ENCODE peak calls at places on chromosomes 6 and 20, in five cellular contexts. B is CD8-positive, alpha-beta T cell; D is AG10803; S is lung; I is A549. Q is an unnamed sample.

GRCh38 chr6:105608711-105609374 is 206.0 kb upstream of the PREP start:
- DNase-seq in B (no peak), D (peak), S (no peak), I (peak), Q (peak)

GRCh38 chr6:153143200-153143599 is 12.1 kb upstream of the RGS17 start:
- DNase-seq in B (no peak), D (no peak), S (no peak), I (no peak), Q (no peak)

GRCh38 chr6:158028876-158029275 is 47.2 kb downstream of the SYNJ2 start:
- DNase-seq in B (no peak), D (no peak), S (no peak), I (no peak), Q (no peak)

GRCh38 chr6:388202-388903 is 3.2 kb upstream of the IRF4 start:
- DNase-seq in B (no peak), D (no peak), S (no peak), I (no peak), Q (no peak)

GRCh38 chr6:110342759-110343158 is 15.4 kb downstream of the METTL24 start:
- DNase-seq in B (no peak), D (no peak), S (no peak), I (no peak), Q (no peak)

GRCh38 chr20:23020230-23020629 is 14.9 kb upstream of the SSTR4 start:
- DNase-seq in B (no peak), D (no peak), S (no peak), I (no peak), Q (no peak)

GRCh38 chr20:49187330-49188100 is 619 bp downstream of the STAU1 start:
- DNase-seq in B (no peak), D (no peak), S (peak), I (no peak), Q (no peak)

GRCh38 chr6:166785131-166785530 is 158.1 kb upstream of the RPS6KA2 start:
- DNase-seq in B (no peak), D (no peak), S (no peak), I (no peak), Q (no peak)

GRCh38 chr20:9597547-9597946 is 83.2 kb downstream of the LAMP5 start:
- DNase-seq in B (no peak), D (no peak), S (no peak), I (no peak), Q (no peak)

GRCh38 chr6:123802697-123803455 is 789 bp upstream of the NKAIN2 start:
- DNase-seq in B (peak), D (peak), S (peak), I (peak), Q (peak)

GRCh38 chr6:72748759-72749158 is 126.9 kb downstream of the KCNQ5 start:
- DNase-seq in B (no peak), D (peak), S (no peak), I (no peak), Q (peak)

GRCh38 chr6:68086199-68086598 is 548.9 kb upstream of the ADGRB3 start:
- DNase-seq in B (no peak), D (no peak), S (no peak), I (no peak), Q (no peak)

GRCh38 chr6:36367743-36368142 is 19.7 kb downstream of the ETV7 start:
- DNase-seq in B (no peak), D (no peak), S (no peak), I (no peak), Q (no peak)

GRCh38 chr6:161890133-161890833 is 616.4 kb upstream of the AGPAT4 start:
- DNase-seq in B (no peak), D (no peak), S (no peak), I (no peak), Q (no peak)

GRCh38 chr20:1671891-1672669 is 14.5 kb upstream of the SIRPG start:
- DNase-seq in B (no peak), D (no peak), S (no peak), I (no peak), Q (no peak)

GRCh38 chr20:24339179-24339578 is 130.2 kb upstream of the SYNDIG1 start:
- DNase-seq in B (no peak), D (peak), S (no peak), I (no peak), Q (no peak)

GRCh38 chr20:59932616-59933295 is 681 bp downstream of the SYCP2 start:
- DNase-seq in B (no peak), D (no peak), S (no peak), I (no peak), Q (no peak)

GRCh38 chr20:56628015-56628872 is 862 bp upstream of the TFAP2C start:
- DNase-seq in B (no peak), D (no peak), S (no peak), I (peak), Q (no peak)

GRCh38 chr6:50958148-50958547 is 139.5 kb downstream of the TFAP2B start:
- DNase-seq in B (no peak), D (no peak), S (no peak), I (no peak), Q (no peak)

GRCh38 chr6:37882724-37883413 is 63.3 kb downstream of the ZFAND3 start:
- DNase-seq in B (no peak), D (peak), S (no peak), I (no peak), Q (peak)

GRCh38 chr6:156777866-156778614 is 862 bp downstream of the ARID1B start:
- DNase-seq in B (peak), D (peak), S (peak), I (peak), Q (no peak)

GRCh38 chr20:18223399-18223798 is 64.9 kb upstream of the ZNF133 start:
- DNase-seq in B (no peak), D (no peak), S (no peak), I (no peak), Q (no peak)

GRCh38 chr6:43954311-43955131 is 172.7 kb downstream of the MRPL14 start:
- DNase-seq in B (no peak), D (no peak), S (no peak), I (no peak), Q (no peak)

GRCh38 chr6:145034664-145035063 is 700.7 kb downstream of the EPM2A start:
- DNase-seq in B (no peak), D (peak), S (no peak), I (no peak), Q (no peak)

GRCh38 chr6:11050735-11051134 is 6.6 kb upstream of the ELOVL2 start:
- DNase-seq in B (no peak), D (no peak), S (no peak), I (no peak), Q (no peak)

GRCh38 chr6:156502969-156503504 is 274.1 kb upstream of the ARID1B start:
- DNase-seq in B (no peak), D (no peak), S (no peak), I (no peak), Q (no peak)

GRCh38 chr20:47031028-47031427 is 136.4 kb downstream of the EYA2 start:
- DNase-seq in B (no peak), D (no peak), S (no peak), I (no peak), Q (no peak)

GRCh38 chr6:160036790-160037206 is 67.9 kb downstream of the IGF2R start:
- DNase-seq in B (no peak), D (peak), S (peak), I (no peak), Q (no peak)

GRCh38 chr20:45181639-45182038 is 6.9 kb downstream of the PI3 start:
- DNase-seq in B (no peak), D (peak), S (no peak), I (no peak), Q (no peak)

GRCh38 chr20:44302026-44302669 is 8.9 kb downstream of the FITM2 start:
- DNase-seq in B (no peak), D (no peak), S (peak), I (no peak), Q (no peak)

GRCh38 chr20:41290804-41291389 is 26.6 kb downstream of the ZHX3 start:
- DNase-seq in B (no peak), D (no peak), S (no peak), I (no peak), Q (no peak)

DNA sequence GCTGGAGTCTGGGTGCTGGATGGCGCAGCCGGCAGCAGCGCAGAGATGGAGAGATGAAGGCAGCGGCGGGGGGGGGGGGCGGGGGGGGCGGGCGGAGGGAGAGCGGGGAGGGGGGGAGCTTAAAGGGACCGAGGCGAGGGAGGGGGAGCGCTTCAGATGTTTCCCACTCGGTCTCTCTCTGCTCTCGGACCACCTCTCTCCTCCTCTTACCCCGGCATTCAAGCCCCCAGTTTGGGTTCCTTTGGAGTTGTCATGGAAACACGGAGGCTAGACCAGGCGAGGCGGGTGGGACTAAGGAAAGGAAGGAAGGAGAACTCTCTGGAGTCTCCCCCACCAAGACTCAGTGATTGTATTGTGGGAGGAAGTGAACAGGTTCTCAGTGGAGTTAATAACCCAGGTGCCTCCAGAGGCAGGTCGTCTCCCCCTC is at the start of gene PRRT1:
- DNase-seq in B (no peak), D (no peak), S (no peak), I (no peak), Q (no peak)
- H3K4me3 ChIP-seq in B (peak), D (peak), S (no peak), I (no peak), Q (peak)

GRCh38 chr6:39388526-39389371 is 66.2 kb upstream of the KCNK16 start:
- DNase-seq in B (no peak), D (peak), S (no peak), I (no peak), Q (no peak)

GRCh38 chr6:39393075-39393474 is 70.6 kb upstream of the KCNK16 start:
- DNase-seq in B (no peak), D (no peak), S (no peak), I (no peak), Q (no peak)

GRCh38 chr6:39391182-39391581 is 68.7 kb upstream of the KCNK16 start:
- DNase-seq in B (no peak), D (no peak), S (no peak), I (no peak), Q (no peak)

GRCh38 chr6:39387785-39388184 is 65.3 kb upstream of the KCNK16 start:
- DNase-seq in B (no peak), D (no peak), S (no peak), I (no peak), Q (no peak)

DNA sequence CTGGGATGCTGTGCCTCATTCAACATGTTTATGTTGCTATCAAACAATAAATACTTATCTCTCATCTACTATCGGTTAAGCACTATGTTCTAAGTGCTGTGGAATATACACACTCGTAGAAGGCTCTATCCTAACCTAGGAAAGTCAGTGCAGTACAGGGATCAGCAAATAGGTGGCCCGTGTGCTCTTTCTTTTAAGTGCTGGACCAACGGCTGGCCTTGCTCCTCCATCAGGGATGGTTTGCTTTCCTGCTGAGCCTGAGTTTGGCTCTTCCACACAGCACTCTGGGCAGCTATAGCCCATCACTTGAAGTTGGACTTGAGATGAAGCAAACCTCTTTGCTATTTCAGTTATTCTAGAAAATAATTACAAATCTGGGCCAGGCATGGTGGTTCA is 66.9 kb upstream of the KCNK16 start:
- DNase-seq in B (no peak), D (no peak), S (no peak), I (peak), Q (no peak)
- TF ChIP-seq CTCF in B (no peak), D (peak), S (no peak), I (no peak), Q (peak)

GRCh38 chr6:20948531-20948930 is 414.3 kb downstream of the CDKAL1 start:
- DNase-seq in B (no peak), D (no peak), S (no peak), I (no peak), Q (no peak)

GRCh38 chr6:20946037-20946436 is 411.8 kb downstream of the CDKAL1 start:
- DNase-seq in B (no peak), D (peak), S (no peak), I (no peak), Q (no peak)

GRCh38 chr6:20943922-20944321 is 409.7 kb downstream of the CDKAL1 start:
- DNase-seq in B (no peak), D (no peak), S (no peak), I (no peak), Q (no peak)

GRCh38 chr6:20946890-20947289 is 412.6 kb downstream of the CDKAL1 start:
- DNase-seq in B (no peak), D (no peak), S (no peak), I (no peak), Q (no peak)

DNA sequence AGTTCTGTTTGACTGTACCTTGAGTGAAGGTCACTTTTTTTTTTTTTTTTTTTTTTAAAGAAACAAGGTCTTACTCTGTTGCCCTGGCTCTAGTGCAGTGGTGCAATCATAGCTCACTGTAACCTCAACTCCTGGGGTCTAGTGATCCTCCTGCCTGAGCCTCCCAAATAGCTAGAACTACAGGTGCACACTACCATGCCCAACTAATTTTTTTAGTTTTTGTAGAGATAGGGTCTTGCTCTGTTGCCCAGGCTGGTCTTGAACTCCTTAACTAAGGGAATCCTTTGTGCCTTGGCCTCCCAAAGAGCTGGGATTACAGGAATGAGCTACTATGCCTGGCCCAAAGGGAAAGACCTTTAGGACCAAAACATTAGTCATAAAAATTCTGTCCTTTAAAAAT is 413.7 kb downstream of the CDKAL1 start:
- DNase-seq in B (no peak), D (no peak), S (no peak), I (no peak), Q (no peak)
- H3K4me3 ChIP-seq in B (no peak), D (no peak), S (no peak), I (no peak), Q (no peak)

DNA sequence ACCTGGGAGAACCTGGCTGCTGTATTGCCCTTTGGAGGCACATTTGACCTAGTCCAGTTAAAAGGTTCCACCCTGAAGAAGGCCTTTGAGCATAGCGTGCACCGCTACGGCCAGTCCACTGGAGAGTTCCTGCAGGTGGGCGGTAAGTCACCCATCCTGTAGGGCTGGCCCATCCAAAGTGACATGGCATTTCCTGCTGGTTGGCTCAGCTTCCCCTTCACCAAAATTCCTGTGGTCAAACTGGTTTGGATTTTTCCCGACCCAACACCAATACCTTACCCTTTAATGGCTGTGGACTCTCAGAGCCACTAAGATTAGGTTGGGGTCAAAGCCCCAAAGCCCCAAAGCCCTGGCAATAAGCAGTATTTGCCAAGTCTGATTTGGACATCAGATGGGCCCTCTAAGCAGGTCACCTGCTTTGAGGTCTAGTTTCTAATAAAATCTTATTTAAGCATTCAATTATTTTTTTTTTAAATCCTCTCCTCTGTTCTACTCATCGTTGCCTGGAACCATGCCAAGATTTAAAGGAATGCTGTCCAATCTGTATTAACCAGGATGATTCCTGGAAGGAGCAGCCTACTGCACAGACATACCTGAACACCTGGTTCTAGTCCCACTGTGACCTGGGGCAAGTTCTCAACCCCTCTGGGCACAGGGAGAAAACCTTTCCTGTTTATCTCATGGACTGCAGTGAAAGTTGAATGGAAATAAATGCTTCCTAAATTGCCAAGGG is 40.8 kb downstream of the NT5E start:
- DNase-seq in B (no peak), D (peak), S (no peak), I (no peak), Q (no peak)
- TF ChIP-seq CTCF in B (no peak), D (no peak), S (no peak), I (no peak), Q (no peak)

DNA sequence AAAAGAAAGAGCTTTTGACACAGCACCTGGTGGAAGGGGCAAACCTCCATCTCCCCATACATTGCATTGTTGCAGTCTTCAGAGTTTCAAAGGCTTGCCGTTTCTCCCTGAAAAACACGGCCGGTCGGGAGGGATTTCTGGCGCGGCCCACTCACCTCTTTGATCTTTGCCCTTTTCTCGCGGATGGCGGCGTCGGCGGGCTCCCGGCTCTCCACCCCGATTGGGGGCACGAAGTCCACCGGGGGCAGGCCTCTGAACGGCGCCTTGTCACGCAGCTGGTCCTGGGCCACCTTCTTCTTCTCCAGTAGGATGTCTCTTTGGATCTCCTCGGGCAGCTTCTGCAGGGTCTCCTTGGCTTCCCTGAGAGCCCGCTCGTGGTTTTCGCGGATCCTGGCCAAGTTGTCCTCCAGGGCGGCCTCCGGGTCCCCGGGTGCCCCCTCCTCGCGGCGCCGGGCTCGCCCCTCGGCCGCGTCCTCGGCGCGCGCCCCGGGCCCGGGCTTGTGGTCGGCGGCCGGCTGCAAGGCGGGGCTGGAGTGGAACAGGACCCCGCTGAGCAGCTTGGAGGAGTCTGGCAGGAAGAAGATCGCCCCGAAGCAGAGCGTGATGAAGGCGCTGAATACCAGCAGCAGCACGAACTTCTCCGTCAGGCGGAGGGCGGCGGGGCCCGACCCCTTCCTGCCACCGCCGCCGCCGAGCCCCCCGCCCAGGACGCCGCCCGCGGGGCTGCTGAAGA is 1.1 kb downstream of the MAN1A1 start:
- DNase-seq in B (no peak), D (no peak), S (no peak), I (no peak), Q (no peak)
- H3K4me3 ChIP-seq in B (peak), D (peak), S (peak), I (peak), Q (peak)

DNA sequence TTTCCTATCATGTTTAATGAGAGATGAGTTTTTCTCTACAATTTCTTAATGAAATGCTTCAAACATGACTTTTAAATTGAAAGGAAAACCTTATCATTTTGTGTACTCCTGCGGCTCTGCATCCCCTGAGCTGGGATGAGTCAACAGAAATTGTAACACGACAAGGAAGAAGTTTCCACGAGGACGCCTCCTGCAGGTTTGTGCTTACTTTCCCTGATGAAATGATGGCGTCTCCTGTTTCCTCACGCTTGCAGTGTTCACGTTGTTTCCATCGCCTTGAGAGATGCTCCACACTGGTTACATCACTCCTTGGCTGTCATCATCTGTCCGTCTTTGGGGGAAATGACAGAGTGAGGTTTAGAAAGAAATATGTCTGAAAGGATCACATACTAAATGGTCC is 233.7 kb upstream of the ZFP64 start:
- DNase-seq in B (no peak), D (peak), S (no peak), I (no peak), Q (no peak)
- TF ChIP-seq CTCF in B (no peak), D (peak), S (no peak), I (no peak), Q (no peak)